ENCODE peak calls at places on chromosomes 4 and X, in five cellular contexts. T is mesenchymal stem cell, Q is IMR-90, C is mammary epithelial cell, N is fibroblast of lung. H is an unnamed sample.

GRCh38 chr4:41257257-41257900 is 651 bp downstream of the UCHL1 start:
- DNase-seq in T (peak; percentile 69), C (no peak), Q (peak; percentile 52), N (peak; percentile 61), H (no peak)

GRCh38 chrX:123818243-123818642 is 41.6 kb upstream of the XIAP start:
- DNase-seq in C (peak; percentile 96), N (peak; percentile 75), Q (peak; percentile 84), T (peak; percentile 58), H (peak; percentile 89)

GRCh38 chrX:49701948-49702347 is 6.2 kb upstream of the PAGE1 start:
- DNase-seq in T (no peak), N (no peak), Q (no peak), C (no peak), H (no peak)

GRCh38 chr4:69689530-69690111 is 36.6 kb upstream of the UGT2A1 start:
- DNase-seq in T (peak; percentile 34), C (peak; percentile 14), Q (peak; percentile 26), N (peak; percentile 17), H (peak; percentile 72)

GRCh38 chr4:142274137-142274536 is 572.0 kb downstream of the INPP4B start:
- DNase-seq in N (peak; percentile 82), C (peak; percentile 71), T (peak; percentile 65), Q (peak; percentile 94), H (peak; percentile 75)

GRCh38 chrX:41441934-41442823 is 5.0 kb upstream of the NYX start:
- DNase-seq in T (peak; percentile 90), Q (peak; percentile 55), N (peak; percentile 54), C (peak; percentile 78), H (peak; percentile 84)

GRCh38 chrX:69165116-69165651 is at the start of gene PJA1:
- DNase-seq in C (peak; percentile 54), T (peak; percentile 78), N (peak; percentile 72), Q (peak; percentile 57), H (peak; percentile 53)

GRCh38 chr4:76738081-76738931 is 159.6 kb downstream of the SOWAHB start:
- DNase-seq in T (peak; percentile 91), N (peak; percentile 97), Q (peak; percentile 92), C (no peak), H (no peak)

GRCh38 chr4:180560896-180561295 is 1682.3 kb upstream of the TENM3 start:
- DNase-seq in T (peak; percentile 19), Q (peak; percentile 60), N (peak; percentile 73), C (peak; percentile 42), H (peak; percentile 23)

GRCh38 chrX:40098264-40099045 is 697 bp upstream of the BCOR start:
- DNase-seq in N (peak; percentile 56), T (peak; percentile 78), Q (no peak), C (peak; percentile 47), H (peak; percentile 51)

GRCh38 chrX:17459596-17459995 is 84.6 kb downstream of the NHS start:
- DNase-seq in N (peak; percentile 84), C (peak; percentile 80), T (no peak), Q (peak; percentile 66), H (no peak)

GRCh38 chrX:130770615-130771014 is 132.4 kb downstream of the ENOX2 start:
- DNase-seq in N (peak; percentile 88), C (peak; percentile 76), T (peak; percentile 87), Q (peak; percentile 81), H (peak; percentile 89)

GRCh38 chr4:66562276-66562806 is 892.1 kb upstream of the EPHA5 start:
- DNase-seq in N (peak; percentile 88), T (no peak), C (peak; percentile 79), Q (no peak), H (no peak)

GRCh38 chr4:3716876-3717235 is 49.3 kb upstream of the ADRA2C start:
- DNase-seq in Q (no peak), T (no peak), N (no peak), C (no peak), H (no peak)

GRCh38 chr4:150389896-150390530 is 191.9 kb upstream of the MAB21L2 start:
- DNase-seq in C (no peak), Q (peak; percentile 30), N (peak; percentile 82), T (peak; percentile 68), H (no peak)

GRCh38 chrX:118726887-118727685 is at the start of gene IL13RA1:
- DNase-seq in C (peak; percentile 84), Q (peak; percentile 76), T (peak; percentile 83), N (peak; percentile 83), H (peak; percentile 92)

GRCh38 chr4:183789657-183790056 is 115.5 kb upstream of the STOX2 start:
- DNase-seq in T (no peak), C (peak; percentile 16), Q (no peak), N (no peak), H (no peak)

GRCh38 chr4:173835863-173836262 is 305.8 kb upstream of the HAND2 start:
- DNase-seq in T (peak; percentile 89), Q (peak; percentile 80), C (peak; percentile 3), N (peak; percentile 56), H (peak; percentile 23)

GRCh38 chr4:185730849-185731608 is 81.0 kb downstream of the SORBS2 start:
- DNase-seq in C (peak; percentile 80), T (no peak), N (peak; percentile 47), Q (no peak), H (no peak)

GRCh38 chr4:90495936-90496335 is 368.7 kb downstream of the CCSER1 start:
- DNase-seq in C (no peak), Q (no peak), T (peak; percentile 3), N (no peak), H (peak; percentile 73)

GRCh38 chr4:26061248-26061986 is 147.4 kb downstream of the SMIM20 start:
- DNase-seq in C (peak; percentile 32), Q (peak; percentile 60), N (peak; percentile 40), T (peak; percentile 59), H (peak; percentile 77)

GRCh38 chr4:8917321-8917811 is 45.7 kb upstream of the HMX1 start:
- DNase-seq in N (no peak), T (no peak), Q (no peak), C (no peak), H (no peak)

GRCh38 chr4:46196086-46196485 is 72.2 kb upstream of the GABRG1 start:
- DNase-seq in T (no peak), Q (no peak), N (no peak), C (no peak), H (no peak)

GRCh38 chrX:71637253-71637618 is 18.9 kb upstream of the CXCR3 start:
- DNase-seq in T (no peak), Q (peak; percentile 35), N (peak; percentile 18), C (no peak), H (peak; percentile 19)

GRCh38 chr4:1512738-1513660 is 106.8 kb upstream of the NKX1-1 start:
- DNase-seq in T (peak; percentile 6), C (no peak), Q (no peak), N (peak; percentile 11), H (peak; percentile 41)

GRCh38 chrX:34956915-34957314 is 14.3 kb downstream of the FAM47B start:
- DNase-seq in C (peak; percentile 9), T (peak; percentile 0), N (peak; percentile 56), Q (peak; percentile 52), H (peak; percentile 67)

GRCh38 chr4:188956566-188956965 is 817.3 kb downstream of the TRIML1 start:
- DNase-seq in C (no peak), T (no peak), Q (no peak), N (no peak), H (peak; percentile 2)
- H2AFZ ChIP-seq in C (no peak overlapping the region), T (no peak overlapping the region), Q (no peak overlapping the region), N (no peak overlapping the region), H (no peak overlapping the region)

GRCh38 chr4:158929939-158930344 is 161.1 kb downstream of the FNIP2 start:
- DNase-seq in C (no peak), Q (no peak), T (no peak), N (no peak), H (no peak)
- H2AFZ ChIP-seq in C (no peak overlapping the region), Q (peak overlapping the region; percentile 72), T (no peak overlapping the region), N (no peak overlapping the region), H (no peak overlapping the region)

DNA sequence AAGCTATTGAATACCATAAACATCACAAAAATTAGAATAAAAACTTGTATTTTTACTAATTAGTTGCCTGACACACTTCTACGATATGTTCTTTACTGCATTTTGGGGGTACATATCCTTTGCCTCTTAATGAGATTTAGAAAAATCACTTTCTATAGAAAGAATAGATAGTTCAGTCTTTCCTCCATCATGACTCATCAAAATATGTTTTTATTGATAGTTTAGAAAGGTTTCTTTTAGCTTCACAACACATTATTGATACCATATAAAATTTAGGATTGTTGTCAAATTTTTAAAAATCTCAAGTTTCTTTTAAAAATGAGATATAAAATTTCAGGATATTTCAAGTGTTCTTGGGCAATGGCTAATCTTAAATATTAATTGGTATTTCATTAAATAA is 74.5 kb upstream of the NOCT start:
- DNase-seq in T (no peak), N (no peak), Q (no peak), C (no peak), H (no peak)
- H2AFZ ChIP-seq in T (no peak overlapping the region), N (no peak overlapping the region), Q (no peak overlapping the region), C (no peak overlapping the region), H (no peak overlapping the region)

GRCh38 chr4:89197920-89198319 is 86.6 kb downstream of the TIGD2 start:
- DNase-seq in T (no peak), Q (no peak), N (no peak), C (no peak), H (no peak)

GRCh38 chr4:89193828-89194227 is 82.5 kb downstream of the TIGD2 start:
- DNase-seq in N (no peak), Q (no peak), C (no peak), T (no peak), H (no peak)

GRCh38 chr4:89196745-89197144 is 85.4 kb downstream of the TIGD2 start:
- DNase-seq in T (no peak), N (no peak), Q (no peak), C (no peak), H (peak; percentile 10)

GRCh38 chr4:89196056-89196674 is 84.8 kb downstream of the TIGD2 start:
- DNase-seq in C (no peak), Q (no peak), T (peak; percentile 32), N (no peak), H (no peak)
- H2AFZ ChIP-seq in C (no peak overlapping the region), Q (no peak overlapping the region), T (no peak overlapping the region), N (no peak overlapping the region), H (no peak overlapping the region)

GRCh38 chrX:38817004-38817703 is 15.9 kb downstream of the MID1IP1 start:
- DNase-seq in N (peak; percentile 36), T (peak; percentile 54), Q (peak; percentile 43), C (no peak), H (peak; percentile 53)
- H2AFZ ChIP-seq in N (peak overlapping the region; percentile 38), T (no peak overlapping the region), Q (peak overlapping the region; percentile 81), C (peak overlapping the region; percentile 70), H (peak overlapping the region; percentile 65)

DNA sequence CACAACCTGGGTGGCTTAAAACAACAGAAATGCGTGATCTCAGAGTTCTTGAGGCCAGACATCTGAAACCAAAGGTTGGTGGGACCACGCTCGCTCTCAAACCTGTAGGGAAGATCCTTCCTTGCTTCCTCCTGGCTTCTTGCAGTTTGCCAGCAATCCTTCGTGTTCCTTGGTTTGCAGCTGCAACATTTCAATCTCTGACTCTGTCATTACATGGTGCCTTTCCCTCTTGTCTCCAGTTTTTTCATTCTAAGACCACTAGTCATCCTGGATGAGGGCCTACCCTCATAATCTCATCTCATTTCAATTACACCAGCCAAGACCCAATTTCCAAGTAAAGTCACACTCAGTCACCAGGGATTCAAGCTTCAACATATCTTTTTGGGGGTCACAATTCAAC is 388.0 kb downstream of the GPM6A start:
- DNase-seq in T (no peak), Q (peak; percentile 31), N (peak; percentile 45), C (no peak), H (no peak)
- H2AFZ ChIP-seq in T (no peak overlapping the region), Q (peak overlapping the region; percentile 54), N (no peak overlapping the region), C (no peak overlapping the region), H (no peak overlapping the region)

GRCh38 chr4:38223801-38224236 is 263.6 kb downstream of the PTTG2 start:
- DNase-seq in Q (no peak), C (no peak), T (no peak), N (no peak), H (no peak)

GRCh38 chr4:38226170-38226569 is 266.0 kb downstream of the PTTG2 start:
- DNase-seq in N (no peak), Q (no peak), T (no peak), C (no peak), H (no peak)

GRCh38 chr4:38224850-38225249 is 264.7 kb downstream of the PTTG2 start:
- DNase-seq in Q (no peak), C (no peak), T (no peak), N (no peak), H (no peak)

GRCh38 chr4:38223306-38223705 is 263.1 kb downstream of the PTTG2 start:
- DNase-seq in C (no peak), N (no peak), T (no peak), Q (no peak), H (no peak)
- H2AFZ ChIP-seq in C (no peak overlapping the region), N (no peak overlapping the region), T (no peak overlapping the region), Q (no peak overlapping the region), H (no peak overlapping the region)